ENCODE peak calls at places on chromosomes 5 and 9, in nine cellular contexts. Z is HFFc6; J is Daoy; G is H54; M is stimulated activated CD4-positive, alpha-beta T cell treated with anti-CD3 and anti-CD28 coated beads, Interleukin-2, amount 100 ng/mL, for 48 hours; S is WTC11; Q is retinal pigment epithelial cell; K is GM23248; P is activated CD4-positive, alpha-beta memory T cell treated with anti-CD3 and anti-CD28 coated beads for 36 hours. H is an unnamed sample.

GRCh38 chr5:122120957-122121356 is 8.4 kb upstream of the ZNF474 start:
- DNase-seq in Z (peak), J (peak), G (no peak), M (no peak), S (no peak), Q (no peak), K (peak), P (no peak), H (no peak)

GRCh38 chr5:175484824-175485223 is 6.5 kb downstream of the SFXN1 start:
- DNase-seq in Z (no peak), J (no peak), G (no peak), M (no peak), S (no peak), Q (no peak), K (no peak), P (no peak), H (no peak)

GRCh38 chr9:96048116-96048953 is 172.8 kb downstream of the ERCC6L2 start:
- DNase-seq in Z (no peak), J (peak), G (no peak), M (peak), S (no peak), Q (no peak), K (no peak), P (peak), H (no peak)

GRCh38 chr5:5583023-5583765 is 160.7 kb downstream of the ICE1 start:
- DNase-seq in Z (no peak), J (no peak), G (no peak), M (no peak), S (no peak), Q (no peak), K (no peak), P (no peak), H (no peak)

GRCh38 chr9:93593144-93593655 is 16.8 kb downstream of the PHF2 start:
- DNase-seq in Z (no peak), J (no peak), G (no peak), M (no peak), S (no peak), Q (no peak), K (peak), P (no peak), H (no peak)

GRCh38 chr9:16704489-16705111 is 165.9 kb downstream of the BNC2 start:
- DNase-seq in Z (no peak), J (peak), G (no peak), M (no peak), S (peak), Q (no peak), K (no peak), P (no peak), H (peak)

GRCh38 chr5:29972597-29972996 is 1220.9 kb upstream of the CDH6 start:
- DNase-seq in Z (no peak), J (no peak), G (no peak), M (no peak), S (no peak), Q (no peak), K (no peak), P (no peak), H (no peak)

GRCh38 chr9:110703669-110704068 is 35.1 kb downstream of the MUSK start:
- DNase-seq in Z (no peak), J (no peak), G (no peak), M (no peak), S (no peak), Q (no peak), K (no peak), P (no peak), H (no peak)

GRCh38 chr9:136482046-136482792 is 621 bp downstream of the SEC16A start:
- DNase-seq in Z (peak), J (peak), G (peak), M (no peak), S (no peak), Q (peak), K (peak), P (peak), H (no peak)

GRCh38 chr5:172453206-172453985 is 929 bp downstream of the SH3PXD2B start:
- DNase-seq in Z (peak), J (peak), G (no peak), M (no peak), S (peak), Q (no peak), K (peak), P (no peak), H (peak)

GRCh38 chr5:181245427-181246275 is 1.9 kb upstream of the RACK1 start:
- DNase-seq in Z (no peak), J (peak), G (no peak), M (no peak), S (no peak), Q (no peak), K (no peak), P (no peak), H (peak)

GRCh38 chr5:179258922-179259730 is 86.1 kb downstream of the ADAMTS2 start:
- DNase-seq in Z (peak), J (no peak), G (peak), M (no peak), S (peak), Q (no peak), K (peak), P (peak), H (no peak)

GRCh38 chr9:90998573-90998972 is 197.0 kb downstream of the SYK start:
- DNase-seq in Z (no peak), J (no peak), G (no peak), M (no peak), S (no peak), Q (no peak), K (no peak), P (no peak), H (no peak)

GRCh38 chr5:60339691-60340191 is 360.2 kb downstream of the DEPDC1B start:
- DNase-seq in Z (no peak), J (no peak), G (no peak), M (no peak), S (no peak), Q (no peak), K (peak), P (no peak), H (no peak)

GRCh38 chr9:19642256-19642655 is 146.6 kb downstream of the SLC24A2 start:
- DNase-seq in Z (no peak), J (no peak), G (no peak), M (no peak), S (no peak), Q (no peak), K (peak), P (no peak), H (peak)

GRCh38 chr9:87198716-87199115 is 251.4 kb upstream of the GAS1 start:
- DNase-seq in Z (peak), J (no peak), G (no peak), M (no peak), S (no peak), Q (no peak), K (peak), P (no peak), H (no peak)

GRCh38 chr5:167723254-167723871 is 568.1 kb upstream of the WWC1 start:
- DNase-seq in Z (peak), J (peak), G (peak), M (peak), S (peak), Q (no peak), K (peak), P (peak), H (peak)

GRCh38 chr9:78612089-78612488 is 315.2 kb downstream of the PSAT1 start:
- DNase-seq in Z (peak), J (no peak), G (peak), M (no peak), S (no peak), Q (no peak), K (peak), P (no peak), H (no peak)

GRCh38 chr5:124395899-124396298 is 350.5 kb downstream of the ZNF608 start:
- DNase-seq in Z (no peak), J (no peak), G (no peak), M (no peak), S (no peak), Q (no peak), K (no peak), P (no peak), H (no peak)

GRCh38 chr5:38831909-38832308 is 13.9 kb upstream of the OSMR start:
- DNase-seq in Z (peak), J (no peak), G (no peak), M (no peak), S (peak), Q (no peak), K (peak), P (no peak), H (no peak)

GRCh38 chr5:36374275-36374862 is 72.7 kb upstream of the RANBP3L start:
- DNase-seq in Z (peak), J (peak), G (peak), M (no peak), S (no peak), Q (no peak), K (peak), P (no peak), H (no peak)

GRCh38 chr9:126117631-126118030 is 209.0 kb upstream of the MVB12B start:
- DNase-seq in Z (no peak), J (no peak), G (no peak), M (no peak), S (no peak), Q (no peak), K (no peak), P (no peak), H (no peak)

GRCh38 chr5:132385321-132386105 is 16.0 kb downstream of the SLC22A5 start:
- DNase-seq in Z (peak), J (peak), G (peak), M (peak), S (no peak), Q (no peak), K (peak), P (peak), H (peak)

GRCh38 chr9:5556101-5556500 is 45.8 kb downstream of the PDCD1LG2 start:
- DNase-seq in Z (no peak), J (no peak), G (no peak), M (no peak), S (no peak), Q (no peak), K (no peak), P (no peak), H (no peak)

GRCh38 chr5:169873642-169874041 is 106.7 kb downstream of the INSYN2B start:
- DNase-seq in Z (no peak), J (no peak), G (no peak), M (no peak), S (no peak), Q (no peak), K (no peak), P (no peak), H (no peak)

GRCh38 chr5:179878222-179879002 is 19.8 kb upstream of the MRNIP start:
- DNase-seq in Z (no peak), J (peak), G (peak), M (no peak), S (no peak), Q (no peak), K (peak), P (no peak), H (no peak)

GRCh38 chr9:100366121-100366520 is 13.4 kb upstream of the TEX10 start:
- DNase-seq in Z (no peak), J (no peak), G (no peak), M (no peak), S (no peak), Q (no peak), K (no peak), P (no peak), H (no peak)

GRCh38 chr5:172740483-172741205 is 30.4 kb downstream of the DUSP1 start:
- DNase-seq in Z (peak), J (peak), G (peak), M (no peak), S (no peak), Q (peak), K (peak), P (no peak), H (no peak)

GRCh38 chr5:143921525-143922311 is 109.8 kb downstream of the HMHB1 start:
- DNase-seq in Z (peak), J (peak), G (no peak), M (no peak), S (no peak), Q (peak), K (peak), P (no peak), H (no peak)

GRCh38 chr9:107213561-107214028 is 69.5 kb upstream of the RAD23B start:
- DNase-seq in Z (peak), J (peak), G (peak), M (peak), S (no peak), Q (peak), K (peak), P (peak), H (no peak)

GRCh38 chr9:126752376-126752775 is 52.5 kb upstream of the ZBTB43 start:
- DNase-seq in Z (no peak), J (no peak), G (no peak), M (no peak), S (no peak), Q (no peak), K (no peak), P (no peak), H (no peak)

GRCh38 chr5:147140558-147140957 is 94.3 kb upstream of the STK32A start:
- DNase-seq in Z (no peak), J (no peak), G (no peak), M (no peak), S (no peak), Q (no peak), K (no peak), P (no peak), H (no peak)